ENCODE peak calls at places on chromosome 12, in five cellular contexts. P is GM12878, L is HCT116, H is HepG2, E is H1. Q is an unnamed sample.
A peak's percentile ranks its signal among the peaks of the same experiment; 100 is the strongest.

GRCh38 chr12:84329933-84330332 is 582.7 kb downstream of the SLC6A15 start:
- DNase-seq in P (no peak), L (no peak), H (no peak), E (no peak), Q (no peak)

GRCh38 chr12:73867147-73867546 is 670.5 kb upstream of the ATXN7L3B start:
- DNase-seq in P (no peak), L (no peak), H (no peak), E (no peak), Q (no peak)

GRCh38 chr12:108694812-108695278 is 36.5 kb downstream of the CORO1C start:
- DNase-seq in P (no peak), L (no peak), H (no peak), E (no peak), Q (peak; percentile 73)

GRCh38 chr12:74365178-74365964 is 172.3 kb upstream of the ATXN7L3B start:
- DNase-seq in P (no peak), L (no peak), H (peak; percentile 21), E (no peak), Q (peak; percentile 40)

GRCh38 chr12:7995266-7995963 is 37.1 kb upstream of the FOXJ2 start:
- DNase-seq in P (peak; percentile 69), L (peak; percentile 64), H (peak; percentile 77), E (peak; percentile 38), Q (peak; percentile 43)

GRCh38 chr12:120264511-120265202 is 873 bp downstream of the PXN start:
- DNase-seq in P (no peak), L (no peak), H (no peak), E (no peak), Q (no peak)

GRCh38 chr12:118537481-118537917 is 161.1 kb downstream of the SUDS3 start:
- DNase-seq in P (no peak), L (no peak), H (no peak), E (no peak), Q (no peak)

GRCh38 chr12:52372216-52373154 is 5.2 kb upstream of the KRT85 start:
- DNase-seq in P (no peak), L (peak; percentile 79), H (peak; percentile 53), E (peak; percentile 57), Q (peak; percentile 57)

GRCh38 chr12:52403561-52403960 is 2.6 kb downstream of the KRT82 start:
- DNase-seq in P (no peak), L (no peak), H (no peak), E (no peak), Q (no peak)

GRCh38 chr12:68400231-68400829 is 68.2 kb upstream of the MDM1 start:
- DNase-seq in P (no peak), L (no peak), H (no peak), E (no peak), Q (no peak)

GRCh38 chr12:66776974-66777373 is 98.1 kb upstream of the GRIP1 start:
- DNase-seq in P (peak; percentile 4), L (no peak), H (no peak), E (no peak), Q (no peak)

GRCh38 chr12:121801601-121802484 is 2.0 kb upstream of the SETD1B start:
- DNase-seq in P (no peak), L (no peak), H (no peak), E (no peak), Q (no peak)

GRCh38 chr12:1842905-1843640 is 22.7 kb downstream of the LRTM2 start:
- DNase-seq in P (no peak), L (no peak), H (no peak), E (no peak), Q (no peak)

DNA sequence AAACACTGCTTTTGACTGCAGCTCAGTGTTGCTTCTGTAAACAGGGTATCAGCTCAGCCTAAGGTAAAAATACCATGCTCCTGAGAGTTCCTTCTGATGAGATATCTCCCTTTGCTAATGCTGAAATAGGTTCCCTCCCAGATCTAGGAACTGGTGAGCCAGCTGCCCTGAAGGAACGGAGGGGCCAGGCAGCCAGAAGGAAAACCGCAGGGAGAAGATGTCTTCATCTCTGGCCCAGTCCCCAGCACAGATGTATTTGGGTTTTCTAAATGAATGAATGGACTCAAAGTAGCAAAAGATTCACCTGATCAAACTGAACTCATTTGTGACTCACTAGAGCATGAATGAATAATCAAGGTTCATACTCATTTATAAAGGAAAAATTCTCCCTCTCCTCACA is 247.8 kb downstream of the MSRB3 start:
- DNase-seq in P (no peak), L (no peak), H (no peak), E (no peak), Q (no peak)
- TF ChIP-seq SRF in P (no peak), L (no peak), H (no peak), E (no peak), Q (no peak)

GRCh38 chr12:31752450-31752849 is 23.6 kb upstream of the AMN1 start:
- DNase-seq in P (no peak), L (no peak), H (no peak), E (no peak), Q (no peak)

GRCh38 chr12:31759621-31760459 is 31.0 kb upstream of the AMN1 start:
- DNase-seq in P (no peak), L (no peak), H (no peak), E (no peak), Q (no peak)

GRCh38 chr12:31756977-31757420 is 28.2 kb upstream of the AMN1 start:
- DNase-seq in P (no peak), L (peak; percentile 52), H (peak; percentile 41), E (no peak), Q (peak; percentile 70)
- TF ChIP-seq SP1 in P (no peak), L (peak; percentile 44), H (no peak), E (no peak), Q (peak; percentile 43)

GRCh38 chr12:23760495-23760894 is 189.0 kb downstream of the SOX5 start:
- DNase-seq in P (no peak), L (no peak), H (no peak), E (no peak), Q (no peak)
- TF ChIP-seq SRF in P (no peak), L (no peak), H (no peak), E (no peak), Q (no peak)

GRCh38 chr12:26831959-26832816 is 806 bp downstream of the ITPR2 start:
- DNase-seq in P (no peak), L (peak; percentile 19), H (peak; percentile 63), E (no peak), Q (peak; percentile 79)

GRCh38 chr12:26830358-26830757 is 2.6 kb downstream of the ITPR2 start:
- DNase-seq in P (no peak), L (no peak), H (no peak), E (no peak), Q (no peak)

GRCh38 chr12:26830783-26831601 is 2.0 kb downstream of the ITPR2 start:
- DNase-seq in P (no peak), L (no peak), H (no peak), E (no peak), Q (no peak)

GRCh38 chr12:26832817-26833691 is at the start of gene ITPR2:
- DNase-seq in P (peak; percentile 60), L (peak; percentile 74), H (peak; percentile 88), E (peak; percentile 73), Q (peak; percentile 97)

GRCh38 chr12:26833692-26834168 is 736 bp upstream of the ITPR2 start:
- DNase-seq in P (no peak), L (no peak), H (no peak), E (no peak), Q (no peak)
- TF ChIP-seq SP1 in P (peak; percentile 47), L (no peak), H (no peak), E (peak; percentile 67), Q (no peak)